ENCODE peak calls at places on chromosomes 5 and 9, in nine cellular contexts. One of them, this sample, is unnamed.

GRCh38 chr5:32100230-32100629 is 73.9 kb downstream of the GOLPH3 start:
- DNase-seq in brain microvascular endothelial cell: no peak
- DNase-seq in HFF-Myc: no peak
- DNase-seq in upper lobe of right lung: no peak
- DNase-seq in glutamatergic neuron: no peak
- DNase-seq in dorsolateral prefrontal cortex: peak
- DNase-seq in GM12865: no peak
- DNase-seq in type B pancreatic cell: no peak
- DNase-seq in fibroblast of mammary gland: no peak
- DNase-seq in this sample: no peak

GRCh38 chr5:169595172-169595820 is 11.7 kb downstream of the SPDL1 start:
- DNase-seq in brain microvascular endothelial cell: no peak
- DNase-seq in HFF-Myc: no peak
- DNase-seq in upper lobe of right lung: no peak
- DNase-seq in glutamatergic neuron: no peak
- DNase-seq in dorsolateral prefrontal cortex: no peak
- DNase-seq in GM12865: no peak
- DNase-seq in type B pancreatic cell: no peak
- DNase-seq in fibroblast of mammary gland: peak
- DNase-seq in this sample: no peak

GRCh38 chr5:124580925-124581821 is 165.3 kb downstream of the ZNF608 start:
- DNase-seq in brain microvascular endothelial cell: peak
- DNase-seq in HFF-Myc: no peak
- DNase-seq in upper lobe of right lung: no peak
- DNase-seq in glutamatergic neuron: peak
- DNase-seq in dorsolateral prefrontal cortex: no peak
- DNase-seq in GM12865: no peak
- DNase-seq in type B pancreatic cell: peak
- DNase-seq in fibroblast of mammary gland: no peak
- DNase-seq in this sample: peak

GRCh38 chr9:92324451-92324850 is 699 bp downstream of the NOL8 start:
- DNase-seq in brain microvascular endothelial cell: no peak
- DNase-seq in HFF-Myc: no peak
- DNase-seq in upper lobe of right lung: no peak
- DNase-seq in glutamatergic neuron: no peak
- DNase-seq in dorsolateral prefrontal cortex: no peak
- DNase-seq in GM12865: no peak
- DNase-seq in type B pancreatic cell: no peak
- DNase-seq in fibroblast of mammary gland: no peak
- DNase-seq in this sample: no peak

GRCh38 chr9:26746357-26747072 is 146.1 kb downstream of the CAAP1 start:
- DNase-seq in brain microvascular endothelial cell: peak
- DNase-seq in HFF-Myc: no peak
- DNase-seq in upper lobe of right lung: no peak
- DNase-seq in glutamatergic neuron: no peak
- DNase-seq in dorsolateral prefrontal cortex: no peak
- DNase-seq in GM12865: peak
- DNase-seq in type B pancreatic cell: no peak
- DNase-seq in fibroblast of mammary gland: peak
- DNase-seq in this sample: no peak

GRCh38 chr5:89105836-89106235 is 222.9 kb upstream of the MEF2C start:
- DNase-seq in brain microvascular endothelial cell: peak
- DNase-seq in HFF-Myc: no peak
- DNase-seq in upper lobe of right lung: no peak
- DNase-seq in glutamatergic neuron: no peak
- DNase-seq in dorsolateral prefrontal cortex: no peak
- DNase-seq in GM12865: no peak
- DNase-seq in type B pancreatic cell: no peak
- DNase-seq in fibroblast of mammary gland: no peak
- DNase-seq in this sample: no peak

GRCh38 chr5:14871573-14872069 is at the start of gene ANKH:
- DNase-seq in brain microvascular endothelial cell: peak
- DNase-seq in HFF-Myc: no peak
- DNase-seq in upper lobe of right lung: peak
- DNase-seq in glutamatergic neuron: peak
- DNase-seq in dorsolateral prefrontal cortex: peak
- DNase-seq in GM12865: peak
- DNase-seq in type B pancreatic cell: peak
- DNase-seq in fibroblast of mammary gland: peak
- DNase-seq in this sample: peak

GRCh38 chr9:6413365-6414263 is 615 bp downstream of the UHRF2 start:
- DNase-seq in brain microvascular endothelial cell: no peak
- DNase-seq in HFF-Myc: no peak
- DNase-seq in upper lobe of right lung: peak
- DNase-seq in glutamatergic neuron: peak
- DNase-seq in dorsolateral prefrontal cortex: no peak
- DNase-seq in GM12865: peak
- DNase-seq in type B pancreatic cell: no peak
- DNase-seq in fibroblast of mammary gland: peak
- DNase-seq in this sample: no peak

GRCh38 chr5:137666109-137666850 is 69.6 kb downstream of the KLHL3 start:
- DNase-seq in brain microvascular endothelial cell: peak
- DNase-seq in HFF-Myc: no peak
- DNase-seq in upper lobe of right lung: no peak
- DNase-seq in glutamatergic neuron: no peak
- DNase-seq in dorsolateral prefrontal cortex: no peak
- DNase-seq in GM12865: peak
- DNase-seq in type B pancreatic cell: no peak
- DNase-seq in fibroblast of mammary gland: peak
- DNase-seq in this sample: no peak

GRCh38 chr5:107948377-107948776 is 277.6 kb upstream of the EFNA5 start:
- DNase-seq in brain microvascular endothelial cell: no peak
- DNase-seq in HFF-Myc: no peak
- DNase-seq in upper lobe of right lung: no peak
- DNase-seq in glutamatergic neuron: no peak
- DNase-seq in dorsolateral prefrontal cortex: no peak
- DNase-seq in GM12865: no peak
- DNase-seq in type B pancreatic cell: no peak
- DNase-seq in fibroblast of mammary gland: no peak
- DNase-seq in this sample: no peak

GRCh38 chr5:75907651-75908050 is 175.5 kb upstream of the SV2C start:
- DNase-seq in brain microvascular endothelial cell: no peak
- DNase-seq in HFF-Myc: no peak
- DNase-seq in upper lobe of right lung: no peak
- DNase-seq in glutamatergic neuron: no peak
- DNase-seq in dorsolateral prefrontal cortex: no peak
- DNase-seq in GM12865: no peak
- DNase-seq in type B pancreatic cell: no peak
- DNase-seq in fibroblast of mammary gland: no peak
- DNase-seq in this sample: no peak

GRCh38 chr5:75909223-75909622 is 174.0 kb upstream of the SV2C start:
- DNase-seq in brain microvascular endothelial cell: no peak
- DNase-seq in HFF-Myc: no peak
- DNase-seq in upper lobe of right lung: no peak
- DNase-seq in glutamatergic neuron: no peak
- DNase-seq in dorsolateral prefrontal cortex: no peak
- DNase-seq in GM12865: no peak
- DNase-seq in type B pancreatic cell: no peak
- DNase-seq in fibroblast of mammary gland: no peak
- DNase-seq in this sample: no peak
- TF ChIP-seq CTCF in brain microvascular endothelial cell: no peak
- TF ChIP-seq CTCF in HFF-Myc: no peak
- TF ChIP-seq CTCF in upper lobe of right lung: no peak
- TF ChIP-seq CTCF in glutamatergic neuron: no peak
- TF ChIP-seq CTCF in dorsolateral prefrontal cortex: no peak
- TF ChIP-seq CTCF in GM12865: no peak
- TF ChIP-seq CTCF in type B pancreatic cell: no peak
- TF ChIP-seq CTCF in fibroblast of mammary gland: no peak
- TF ChIP-seq CTCF in this sample: no peak

DNA sequence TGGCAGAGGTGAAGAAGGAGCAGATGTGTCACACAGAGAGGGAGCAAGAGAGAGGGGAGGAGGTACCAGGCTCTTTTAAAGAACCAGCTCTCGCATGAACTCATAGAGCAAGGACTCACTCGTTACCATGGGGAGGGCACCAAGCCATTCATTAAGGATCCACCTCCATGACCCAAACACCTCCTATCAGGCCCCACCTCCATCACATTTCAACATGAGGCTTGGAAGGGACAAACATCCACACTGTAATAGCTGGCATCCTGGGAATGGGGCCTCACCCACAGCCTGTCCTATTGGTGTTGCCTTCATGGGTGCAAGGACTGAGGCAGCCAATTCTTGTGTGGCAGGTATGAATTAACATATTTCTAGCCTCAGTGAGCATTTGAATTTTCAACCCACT is 11.6 kb upstream of the TNFAIP8 start:
- DNase-seq in brain microvascular endothelial cell: no peak
- DNase-seq in HFF-Myc: no peak
- DNase-seq in upper lobe of right lung: no peak
- DNase-seq in glutamatergic neuron: no peak
- DNase-seq in dorsolateral prefrontal cortex: no peak
- DNase-seq in GM12865: no peak
- DNase-seq in type B pancreatic cell: no peak
- DNase-seq in fibroblast of mammary gland: no peak
- DNase-seq in this sample: no peak
- TF ChIP-seq CTCF in brain microvascular endothelial cell: no peak
- TF ChIP-seq CTCF in HFF-Myc: no peak
- TF ChIP-seq CTCF in upper lobe of right lung: no peak
- TF ChIP-seq CTCF in glutamatergic neuron: no peak
- TF ChIP-seq CTCF in dorsolateral prefrontal cortex: no peak
- TF ChIP-seq CTCF in GM12865: no peak
- TF ChIP-seq CTCF in type B pancreatic cell: no peak
- TF ChIP-seq CTCF in fibroblast of mammary gland: no peak
- TF ChIP-seq CTCF in this sample: no peak

DNA sequence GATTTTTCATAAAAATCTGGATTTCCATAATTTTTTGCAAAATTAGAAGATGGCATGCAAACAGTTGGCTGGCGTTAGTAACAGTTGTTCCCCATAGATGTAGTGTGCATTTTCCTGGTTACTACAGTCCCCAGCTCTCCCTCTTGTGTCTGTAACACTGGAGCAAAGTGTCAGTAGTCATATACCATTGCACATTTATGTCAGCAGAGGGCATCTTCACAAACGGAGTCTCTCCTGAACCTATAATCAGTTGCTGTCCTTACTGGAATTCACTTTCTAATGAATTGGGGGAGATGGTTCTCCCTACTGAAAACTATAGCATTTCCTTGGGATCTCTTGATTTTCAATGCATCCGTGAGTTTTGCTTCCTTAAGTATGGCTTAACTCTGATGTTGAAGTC is 44.7 kb upstream of the DMAC1 start:
- DNase-seq in brain microvascular endothelial cell: no peak
- DNase-seq in HFF-Myc: no peak
- DNase-seq in upper lobe of right lung: no peak
- DNase-seq in glutamatergic neuron: no peak
- DNase-seq in dorsolateral prefrontal cortex: no peak
- DNase-seq in GM12865: peak
- DNase-seq in type B pancreatic cell: no peak
- DNase-seq in fibroblast of mammary gland: peak
- DNase-seq in this sample: no peak
- TF ChIP-seq CTCF in brain microvascular endothelial cell: peak
- TF ChIP-seq CTCF in HFF-Myc: peak
- TF ChIP-seq CTCF in upper lobe of right lung: peak
- TF ChIP-seq CTCF in glutamatergic neuron: peak
- TF ChIP-seq CTCF in dorsolateral prefrontal cortex: peak
- TF ChIP-seq CTCF in GM12865: peak
- TF ChIP-seq CTCF in type B pancreatic cell: peak
- TF ChIP-seq CTCF in fibroblast of mammary gland: peak
- TF ChIP-seq CTCF in this sample: no peak

DNA sequence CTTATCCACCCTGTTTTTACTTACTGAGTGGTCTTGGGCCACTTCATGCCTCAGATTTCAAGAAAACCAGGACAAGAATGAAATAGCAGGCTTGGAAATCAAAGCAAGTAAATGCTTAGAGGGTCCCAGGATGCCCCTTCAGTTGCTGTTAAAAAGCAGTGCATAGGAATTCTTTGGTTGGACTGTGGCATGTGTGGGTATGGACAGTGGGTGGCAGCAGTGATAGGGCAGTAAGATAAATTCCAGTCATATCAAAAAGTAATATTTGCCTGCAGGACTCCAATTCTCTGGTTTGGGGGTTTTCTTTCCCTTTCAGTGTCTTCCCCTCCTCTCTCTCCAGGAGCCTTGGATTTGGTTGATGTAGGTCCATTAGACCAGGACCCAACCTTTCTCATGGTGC is 306.7 kb upstream of the CLINT1 start:
- DNase-seq in brain microvascular endothelial cell: no peak
- DNase-seq in HFF-Myc: no peak
- DNase-seq in upper lobe of right lung: no peak
- DNase-seq in glutamatergic neuron: no peak
- DNase-seq in dorsolateral prefrontal cortex: no peak
- DNase-seq in GM12865: no peak
- DNase-seq in type B pancreatic cell: no peak
- DNase-seq in fibroblast of mammary gland: no peak
- DNase-seq in this sample: no peak
- TF ChIP-seq CTCF in brain microvascular endothelial cell: peak
- TF ChIP-seq CTCF in HFF-Myc: no peak
- TF ChIP-seq CTCF in upper lobe of right lung: no peak
- TF ChIP-seq CTCF in glutamatergic neuron: no peak
- TF ChIP-seq CTCF in dorsolateral prefrontal cortex: no peak
- TF ChIP-seq CTCF in GM12865: no peak
- TF ChIP-seq CTCF in type B pancreatic cell: no peak
- TF ChIP-seq CTCF in fibroblast of mammary gland: peak
- TF ChIP-seq CTCF in this sample: no peak

GRCh38 chr5:53112909-53113308 is 3.4 kb upstream of the MOCS2 start:
- DNase-seq in brain microvascular endothelial cell: no peak
- DNase-seq in HFF-Myc: no peak
- DNase-seq in upper lobe of right lung: no peak
- DNase-seq in glutamatergic neuron: no peak
- DNase-seq in dorsolateral prefrontal cortex: no peak
- DNase-seq in GM12865: no peak
- DNase-seq in type B pancreatic cell: no peak
- DNase-seq in fibroblast of mammary gland: no peak
- DNase-seq in this sample: no peak

GRCh38 chr5:53110156-53110555 is 599 bp upstream of the MOCS2 start:
- DNase-seq in brain microvascular endothelial cell: no peak
- DNase-seq in HFF-Myc: no peak
- DNase-seq in upper lobe of right lung: no peak
- DNase-seq in glutamatergic neuron: no peak
- DNase-seq in dorsolateral prefrontal cortex: no peak
- DNase-seq in GM12865: no peak
- DNase-seq in type B pancreatic cell: no peak
- DNase-seq in fibroblast of mammary gland: no peak
- DNase-seq in this sample: peak

GRCh38 chr5:53109041-53109435 is 519 bp downstream of the MOCS2 start:
- DNase-seq in brain microvascular endothelial cell: no peak
- DNase-seq in HFF-Myc: no peak
- DNase-seq in upper lobe of right lung: no peak
- DNase-seq in glutamatergic neuron: no peak
- DNase-seq in dorsolateral prefrontal cortex: no peak
- DNase-seq in GM12865: peak
- DNase-seq in type B pancreatic cell: no peak
- DNase-seq in fibroblast of mammary gland: no peak
- DNase-seq in this sample: no peak

GRCh38 chr5:53109436-53110127 is at the start of gene MOCS2:
- DNase-seq in brain microvascular endothelial cell: peak
- DNase-seq in HFF-Myc: peak
- DNase-seq in upper lobe of right lung: peak
- DNase-seq in glutamatergic neuron: peak
- DNase-seq in dorsolateral prefrontal cortex: peak
- DNase-seq in GM12865: peak
- DNase-seq in type B pancreatic cell: peak
- DNase-seq in fibroblast of mammary gland: peak
- DNase-seq in this sample: peak

DNA sequence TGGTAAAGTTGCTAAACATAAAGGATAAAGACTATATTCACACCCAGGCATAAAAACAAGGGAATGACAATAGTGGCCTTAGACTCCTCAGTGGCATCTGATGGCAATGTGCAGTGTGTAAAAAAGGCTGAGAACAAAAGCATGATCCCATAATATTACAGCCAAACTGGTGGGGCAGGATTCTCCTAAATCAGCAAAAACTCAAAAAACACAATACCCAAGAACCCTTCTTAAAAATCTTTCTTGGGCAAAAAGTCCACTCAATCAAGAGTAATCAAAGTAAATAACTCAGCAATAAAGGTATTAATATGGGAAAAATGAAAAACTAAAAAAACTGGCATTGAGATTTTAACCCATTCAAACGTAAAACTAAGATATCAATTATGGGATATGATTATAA is 1.6 kb upstream of the MOCS2 start:
- DNase-seq in brain microvascular endothelial cell: no peak
- DNase-seq in HFF-Myc: no peak
- DNase-seq in upper lobe of right lung: no peak
- DNase-seq in glutamatergic neuron: no peak
- DNase-seq in dorsolateral prefrontal cortex: no peak
- DNase-seq in GM12865: no peak
- DNase-seq in type B pancreatic cell: no peak
- DNase-seq in fibroblast of mammary gland: no peak
- DNase-seq in this sample: no peak
- TF ChIP-seq CTCF in brain microvascular endothelial cell: no peak
- TF ChIP-seq CTCF in HFF-Myc: no peak
- TF ChIP-seq CTCF in upper lobe of right lung: no peak
- TF ChIP-seq CTCF in glutamatergic neuron: no peak
- TF ChIP-seq CTCF in dorsolateral prefrontal cortex: no peak
- TF ChIP-seq CTCF in GM12865: no peak
- TF ChIP-seq CTCF in type B pancreatic cell: no peak
- TF ChIP-seq CTCF in fibroblast of mammary gland: no peak
- TF ChIP-seq CTCF in this sample: no peak

This sample was measured in nephron progenitor cell.